ENCODE peak calls at places on chromosomes 3 and 15, in ten cellular contexts. G is Panc1, I is HepG2, P is breast epithelium, M is sigmoid colon, K is suprapubic skin, A is GM12878, T is stomach, C is K562, X is transverse colon. U is an unnamed sample.

GRCh38 chr3:17551333-17551732 is 191.1 kb downstream of the TBC1D5 start:
- DNase-seq in I (no peak), K (no peak), C (no peak), T (no peak), G (no peak), A (no peak), X (no peak), M (no peak), P (no peak), U (no peak)

GRCh38 chr15:38597221-38597800 is 32.7 kb upstream of the RASGRP1 start:
- DNase-seq in T (no peak), G (no peak), P (no peak), K (no peak), I (no peak), M (no peak), A (no peak), C (peak), X (no peak), U (no peak)

GRCh38 chr3:134090031-134090430 is 60.3 kb upstream of the SLCO2A1 start:
- DNase-seq in P (no peak), K (no peak), G (no peak), A (no peak), I (no peak), X (no peak), T (no peak), C (no peak), M (no peak), U (no peak)

GRCh38 chr3:120908030-120908802 is at the start of gene STXBP5L:
- DNase-seq in G (no peak), A (no peak), P (peak), K (no peak), C (peak), I (peak), T (peak), X (peak), M (peak), U (peak)

GRCh38 chr3:144564011-144564410 is 592.4 kb downstream of the DIPK2A start:
- DNase-seq in K (no peak), M (no peak), I (no peak), G (no peak), A (no peak), C (no peak), P (no peak), X (no peak), T (no peak), U (no peak)

GRCh38 chr3:179449621-179450020 is 1.6 kb downstream of the GNB4 start:
- DNase-seq in G (no peak), A (no peak), X (no peak), C (no peak), K (no peak), P (no peak), I (no peak), T (no peak), M (no peak), U (no peak)

GRCh38 chr3:155352900-155353490 is 59.5 kb upstream of the STRIT1 start:
- DNase-seq in X (no peak), A (no peak), T (no peak), M (no peak), I (peak), K (no peak), G (peak), C (peak), P (no peak), U (no peak)

GRCh38 chr15:101066501-101067408 is 147.6 kb downstream of the LRRK1 start:
- DNase-seq in G (no peak), M (no peak), X (no peak), A (no peak), C (no peak), T (no peak), K (no peak), P (no peak), I (no peak), U (peak)

GRCh38 chr15:25182736-25183445 is 228.1 kb downstream of the SNRPN start:
- DNase-seq in A (no peak), I (no peak), C (no peak), T (no peak), G (no peak), P (no peak), K (peak), X (no peak), M (peak), U (peak)

GRCh38 chr3:60301142-60301541 is 950.1 kb downstream of the FHIT start:
- DNase-seq in T (no peak), I (no peak), G (no peak), P (no peak), C (no peak), M (no peak), K (no peak), X (no peak), A (no peak), U (no peak)

GRCh38 chr15:72961326-72961725 is 90.9 kb upstream of the NEO1 start:
- DNase-seq in A (no peak), X (peak), M (no peak), K (no peak), G (no peak), C (no peak), I (no peak), T (no peak), P (no peak), U (no peak)

GRCh38 chr15:93088981-93089854 is at the start of gene RGMA:
- DNase-seq in C (no peak), T (no peak), I (no peak), K (no peak), X (no peak), A (no peak), P (no peak), M (peak), G (no peak), U (no peak)

GRCh38 chr15:53962646-53963561 is 15.3 kb upstream of the UNC13C start:
- DNase-seq in P (no peak), G (no peak), A (no peak), T (peak), X (peak), K (no peak), I (peak), C (no peak), M (no peak), U (no peak)

GRCh38 chr3:160999268-160999667 is 105.9 kb downstream of the B3GALNT1 start:
- DNase-seq in K (no peak), P (no peak), C (no peak), A (no peak), X (no peak), T (no peak), M (no peak), I (no peak), G (no peak), U (no peak)

DNA sequence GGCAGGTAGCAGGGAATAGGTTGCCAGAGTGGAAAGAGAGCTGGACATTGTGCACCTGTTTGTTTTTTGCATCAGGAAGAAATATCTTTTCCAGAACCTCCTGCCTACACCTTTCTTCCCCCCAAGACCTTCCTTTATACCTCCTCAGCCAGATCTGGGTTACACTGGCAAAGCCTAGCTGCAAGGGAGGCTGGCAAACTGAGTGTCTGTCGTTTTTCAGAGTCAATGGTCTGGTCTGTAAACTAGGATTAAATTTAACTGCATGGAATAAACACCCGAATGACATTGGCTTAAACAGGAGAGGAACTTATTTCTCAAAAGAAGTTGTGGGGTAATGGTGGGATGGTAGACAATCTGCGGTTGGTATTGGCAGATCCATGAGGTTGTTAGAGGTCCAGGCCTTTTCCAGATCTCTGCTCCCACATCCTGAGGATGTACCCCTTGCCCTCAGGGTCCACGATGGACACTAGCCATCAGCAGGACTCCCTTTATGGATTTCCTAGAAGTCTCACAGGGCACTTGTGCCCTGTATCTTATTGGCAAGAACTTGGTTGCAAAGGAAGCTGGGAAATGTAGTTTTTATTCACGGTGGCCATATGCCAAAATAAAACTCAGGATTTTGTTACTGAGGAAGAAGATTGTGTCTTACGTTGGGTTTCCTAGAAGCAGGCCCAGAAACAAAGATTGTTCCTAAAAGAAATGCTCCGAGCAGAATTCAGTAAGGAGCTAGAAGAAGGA is 3.2 kb upstream of the RARRES1 start:
- DNase-seq in K (no peak), T (no peak), X (no peak), M (no peak), C (no peak), G (no peak), A (no peak), I (no peak), P (no peak), U (no peak)
- H3K27ac ChIP-seq in K (no peak), T (no peak), X (no peak), M (no peak), C (no peak), G (no peak), A (no peak), I (no peak), P (no peak), U (no peak)

GRCh38 chr3:40086890-40087884 is 222.3 kb upstream of the EIF1B start:
- DNase-seq in P (no peak), C (no peak), I (peak), G (no peak), X (peak), M (no peak), A (no peak), K (no peak), T (no peak), U (no peak)
- TF ChIP-seq POLR2AphosphoS5 in P (no peak), C (no peak), I (no peak), G (no peak), X (no peak), M (no peak), A (no peak), K (no peak), T (peak), U (no peak)

DNA sequence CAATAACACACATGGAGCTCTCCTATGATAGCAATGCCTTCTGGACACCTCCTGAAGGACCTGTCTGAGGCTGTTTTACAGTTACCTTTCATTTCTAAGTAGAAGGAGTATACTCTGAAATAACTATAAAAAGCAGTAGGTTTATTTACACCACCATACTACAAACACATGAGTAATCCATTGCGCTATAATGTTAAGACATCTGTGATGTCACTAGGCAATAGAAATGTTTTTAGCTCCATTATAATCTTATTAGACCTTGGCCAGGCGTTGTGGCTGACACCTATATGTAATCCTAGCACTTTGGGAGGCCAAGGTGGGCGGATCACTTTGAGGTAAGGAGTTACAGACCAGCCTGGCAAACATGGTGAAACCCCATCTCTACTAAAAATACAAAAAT is 24.7 kb downstream of the PXK start:
- DNase-seq in G (no peak), A (no peak), C (no peak), M (no peak), X (peak), T (no peak), P (no peak), I (no peak), K (no peak), U (no peak)
- TF ChIP-seq CTCF in G (no peak), A (no peak), C (no peak), M (no peak), X (no peak), T (no peak), P (no peak), I (no peak), K (no peak), U (no peak)

GRCh38 chr3:140922634-140923033 is 19.0 kb upstream of the SLC25A36 start:
- DNase-seq in M (no peak), T (no peak), G (no peak), C (peak), P (no peak), X (no peak), K (no peak), A (no peak), I (no peak), U (no peak)
- H3K27ac ChIP-seq in M (no peak), T (no peak), G (no peak), C (no peak), P (no peak), X (no peak), K (no peak), A (no peak), I (no peak), U (no peak)

DNA sequence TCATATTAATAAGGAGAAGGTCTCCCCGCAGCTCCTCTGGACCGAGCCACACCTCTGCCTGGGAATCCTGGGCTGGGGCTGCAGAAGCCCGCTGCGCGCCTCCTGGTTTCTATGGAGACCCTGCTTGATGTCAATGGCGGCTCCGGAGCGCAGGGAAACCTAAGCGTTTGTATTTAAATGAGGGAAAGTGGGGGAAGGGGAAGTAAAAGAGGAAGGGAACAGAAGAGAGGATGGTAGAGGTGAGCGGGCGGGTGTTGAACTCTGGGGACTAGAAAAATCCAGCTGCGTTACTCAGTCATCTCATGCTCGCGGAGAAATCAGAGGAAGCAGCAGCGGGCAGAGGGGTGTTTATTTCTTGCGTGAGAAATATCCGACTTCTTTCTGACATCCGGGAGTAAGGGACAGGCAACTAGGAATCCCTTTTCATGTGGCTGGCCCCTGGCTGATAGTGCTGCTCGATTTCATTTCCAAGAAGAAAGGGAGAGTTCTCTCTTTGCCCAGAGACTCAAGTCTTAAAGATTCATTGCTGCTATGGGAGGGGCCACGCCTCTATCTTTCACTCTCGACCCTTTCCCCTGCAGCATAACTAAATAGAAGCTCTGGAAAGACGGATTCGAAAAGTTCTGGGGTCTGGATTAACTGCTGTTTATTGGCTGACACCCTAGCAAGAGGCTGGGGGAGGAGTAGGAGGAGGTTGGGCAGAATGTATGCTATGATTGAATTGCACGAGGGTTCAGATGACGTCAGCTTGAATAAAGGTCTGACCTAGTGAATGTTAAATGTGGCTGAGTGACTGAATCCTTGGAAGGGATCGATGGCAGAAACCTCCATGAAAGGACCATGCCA is 110.5 kb upstream of the GAP43 start:
- DNase-seq in M (no peak), C (no peak), A (no peak), X (no peak), T (no peak), G (no peak), I (no peak), K (no peak), P (no peak), U (no peak)
- TF ChIP-seq POLR2AphosphoS5 in M (no peak), C (no peak), A (no peak), X (no peak), T (no peak), G (no peak), I (no peak), K (no peak), P (no peak), U (no peak)

U was measured in spleen.